ENCODE peak calls at places on chromosome 20, in nine cellular contexts. One of them, this sample, is unnamed.

GRCh38 chr20:53899351-53900167 is 170.8 kb downstream of the BCAS1 start:
- DNase-seq in KBM-7: peak; percentile 93
- DNase-seq in KG1: no peak
- DNase-seq in GM13976: peak; percentile 49
- DNase-seq in GM03348: peak; percentile 55
- DNase-seq in cardiac muscle cell: peak; percentile 53
- DNase-seq in activated T-cell treated with anti-CD3 and anti-CD28 coated beads, Interleukin-2, amount 50 U/mL, for 48 hours: peak; percentile 81
- DNase-seq in cardiac septum: no peak
- DNase-seq in COR-L47: no peak
- DNase-seq in this sample: no peak

GRCh38 chr20:10861619-10862018 is 187.8 kb upstream of the JAG1 start:
- DNase-seq in KBM-7: no peak
- DNase-seq in GM03348: no peak
- DNase-seq in activated T-cell treated with anti-CD3 and anti-CD28 coated beads, Interleukin-2, amount 50 U/mL, for 48 hours: no peak
- DNase-seq in KG1: no peak
- DNase-seq in GM13976: no peak
- DNase-seq in cardiac muscle cell: no peak
- DNase-seq in cardiac septum: no peak
- DNase-seq in COR-L47: peak; percentile 83
- DNase-seq in this sample: peak; percentile 41

GRCh38 chr20:10708342-10709185 is 34.8 kb upstream of the JAG1 start:
- DNase-seq in activated T-cell treated with anti-CD3 and anti-CD28 coated beads, Interleukin-2, amount 50 U/mL, for 48 hours: no peak
- DNase-seq in cardiac muscle cell: peak; percentile 73
- DNase-seq in COR-L47: no peak
- DNase-seq in cardiac septum: no peak
- DNase-seq in KG1: no peak
- DNase-seq in GM13976: no peak
- DNase-seq in GM03348: peak; percentile 55
- DNase-seq in KBM-7: no peak
- DNase-seq in this sample: no peak

GRCh38 chr20:34578521-34579147 is 20.1 kb downstream of the MAP1LC3A start:
- DNase-seq in cardiac muscle cell: peak; percentile 21
- DNase-seq in activated T-cell treated with anti-CD3 and anti-CD28 coated beads, Interleukin-2, amount 50 U/mL, for 48 hours: no peak
- DNase-seq in KBM-7: no peak
- DNase-seq in GM13976: no peak
- DNase-seq in cardiac septum: peak; percentile 80
- DNase-seq in KG1: no peak
- DNase-seq in COR-L47: no peak
- DNase-seq in GM03348: no peak
- DNase-seq in this sample: no peak

GRCh38 chr20:45727044-45727443 is 4.9 kb downstream of the SPINT4 start:
- DNase-seq in KBM-7: no peak
- DNase-seq in GM03348: no peak
- DNase-seq in KG1: no peak
- DNase-seq in GM13976: no peak
- DNase-seq in activated T-cell treated with anti-CD3 and anti-CD28 coated beads, Interleukin-2, amount 50 U/mL, for 48 hours: no peak
- DNase-seq in COR-L47: no peak
- DNase-seq in cardiac septum: no peak
- DNase-seq in cardiac muscle cell: peak; percentile 35
- DNase-seq in this sample: no peak

GRCh38 chr20:63508072-63508768 is 9.3 kb upstream of the EEF1A2 start:
- DNase-seq in activated T-cell treated with anti-CD3 and anti-CD28 coated beads, Interleukin-2, amount 50 U/mL, for 48 hours: no peak
- DNase-seq in KBM-7: peak; percentile 33
- DNase-seq in GM13976: no peak
- DNase-seq in cardiac muscle cell: no peak
- DNase-seq in COR-L47: no peak
- DNase-seq in KG1: no peak
- DNase-seq in GM03348: no peak
- DNase-seq in cardiac septum: no peak
- DNase-seq in this sample: no peak

GRCh38 chr20:52454660-52455059 is 263.1 kb upstream of the ZFP64 start:
- DNase-seq in KG1: no peak
- DNase-seq in GM13976: no peak
- DNase-seq in cardiac muscle cell: peak; percentile 88
- DNase-seq in activated T-cell treated with anti-CD3 and anti-CD28 coated beads, Interleukin-2, amount 50 U/mL, for 48 hours: no peak
- DNase-seq in cardiac septum: no peak
- DNase-seq in COR-L47: no peak
- DNase-seq in GM03348: peak; percentile 60
- DNase-seq in KBM-7: no peak
- DNase-seq in this sample: no peak

GRCh38 chr20:32569380-32570305 is 15.5 kb downstream of the NOL4L start:
- DNase-seq in KG1: no peak
- DNase-seq in cardiac septum: no peak
- DNase-seq in GM03348: no peak
- DNase-seq in KBM-7: no peak
- DNase-seq in cardiac muscle cell: no peak
- DNase-seq in COR-L47: no peak
- DNase-seq in GM13976: no peak
- DNase-seq in activated T-cell treated with anti-CD3 and anti-CD28 coated beads, Interleukin-2, amount 50 U/mL, for 48 hours: no peak
- DNase-seq in this sample: no peak

GRCh38 chr20:59145926-59146800 is 17.5 kb upstream of the ZNF831 start:
- DNase-seq in activated T-cell treated with anti-CD3 and anti-CD28 coated beads, Interleukin-2, amount 50 U/mL, for 48 hours: peak; percentile 75
- DNase-seq in GM03348: no peak
- DNase-seq in cardiac muscle cell: no peak
- DNase-seq in GM13976: peak; percentile 64
- DNase-seq in KG1: no peak
- DNase-seq in KBM-7: no peak
- DNase-seq in cardiac septum: peak; percentile 43
- DNase-seq in COR-L47: no peak
- DNase-seq in this sample: no peak

GRCh38 chr20:52494244-52494643 is 302.7 kb upstream of the ZFP64 start:
- DNase-seq in KBM-7: no peak
- DNase-seq in COR-L47: no peak
- DNase-seq in activated T-cell treated with anti-CD3 and anti-CD28 coated beads, Interleukin-2, amount 50 U/mL, for 48 hours: peak; percentile 61
- DNase-seq in cardiac muscle cell: peak; percentile 87
- DNase-seq in cardiac septum: no peak
- DNase-seq in GM13976: no peak
- DNase-seq in KG1: no peak
- DNase-seq in GM03348: peak; percentile 78
- DNase-seq in this sample: no peak

GRCh38 chr20:24694727-24695528 is 225.5 kb downstream of the SYNDIG1 start:
- DNase-seq in cardiac septum: peak; percentile 75
- DNase-seq in COR-L47: no peak
- DNase-seq in activated T-cell treated with anti-CD3 and anti-CD28 coated beads, Interleukin-2, amount 50 U/mL, for 48 hours: no peak
- DNase-seq in GM03348: peak; percentile 60
- DNase-seq in KG1: no peak
- DNase-seq in GM13976: peak; percentile 18
- DNase-seq in cardiac muscle cell: no peak
- DNase-seq in KBM-7: no peak
- DNase-seq in this sample: no peak